ENCODE peak calls at places on chromosomes 2 and 18, in four cellular contexts. X, W, Z and E are unnamed samples.
A peak's percentile ranks its signal among the peaks of the same experiment; 100 is the strongest.

GRCh38 chr2:126899786-126900185 is 1.1 kb downstream of the TEX51 start:
- DNase-seq in X (no peak), Z (no peak), W (no peak), E (no peak)

GRCh38 chr2:7467782-7468447 is 550.7 kb downstream of the RNF144A start:
- DNase-seq in W (no peak), Z (no peak), X (no peak), E (no peak)

GRCh38 chr18:37302519-37302918 is 263.1 kb downstream of the CELF4 start:
- DNase-seq in Z (no peak), X (no peak), W (no peak), E (no peak)

GRCh38 chr2:184598313-184599053 is at the start of gene ZNF804A:
- DNase-seq in X (peak; percentile 38), W (peak; percentile 45), Z (no peak), E (peak; percentile 37)

GRCh38 chr2:223247136-223247535 is 195.1 kb downstream of the KCNE4 start:
- DNase-seq in X (no peak), W (peak; percentile 81), Z (no peak), E (peak; percentile 67)

GRCh38 chr2:30366199-30366691 is 80.8 kb upstream of the LCLAT1 start:
- DNase-seq in W (no peak), Z (no peak), X (no peak), E (peak; percentile 51)

GRCh38 chr2:55364189-55365055 is 55.2 kb downstream of the CCDC88A start:
- DNase-seq in W (peak; percentile 98), Z (no peak), X (peak; percentile 34), E (peak; percentile 98)

GRCh38 chr2:36357506-36358316 is 2.1 kb downstream of the CRIM1 start:
- DNase-seq in X (no peak), Z (peak; percentile 60), W (peak; percentile 91), E (peak; percentile 80)

GRCh38 chr2:186543561-186544131 is 46.2 kb upstream of the ITGAV start:
- DNase-seq in Z (no peak), W (peak; percentile 58), X (no peak), E (peak; percentile 95)

DNA sequence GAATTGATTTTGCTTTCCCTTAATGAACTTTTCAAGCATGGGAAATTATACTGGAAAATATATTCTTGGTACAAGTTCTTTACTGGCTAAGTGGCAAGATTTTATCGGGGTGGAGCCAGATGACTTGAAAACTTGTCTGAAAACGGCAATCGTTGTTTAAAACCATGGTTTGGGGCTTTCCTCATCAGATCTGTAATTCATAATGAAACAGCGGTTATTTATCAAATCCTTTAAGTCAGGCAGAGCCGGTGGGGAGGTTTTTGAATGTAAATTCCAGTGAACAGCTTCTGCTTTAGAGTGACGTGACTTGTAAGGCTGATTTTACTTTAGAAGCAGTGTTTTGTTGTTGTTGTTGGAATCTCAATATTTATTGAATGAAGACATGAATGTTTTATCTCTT is 2.6 kb downstream of the SEC11C start:
- DNase-seq in W (no peak), X (no peak), Z (no peak), E (no peak)
- H3K4me3 ChIP-seq in W (no peak overlapping the region), X (no peak overlapping the region), Z (no peak overlapping the region), E (no peak overlapping the region)

GRCh38 chr2:104620840-104621239 is 233.1 kb upstream of the POU3F3 start:
- DNase-seq in X (no peak), W (no peak), Z (no peak), E (no peak)
- TF ChIP-seq CTCF in X (no peak), W (no peak), Z (no peak), E (no peak)

GRCh38 chr2:144520718-144521487 is 984 bp upstream of the ZEB2 start:
- DNase-seq in X (no peak), W (peak; percentile 95), Z (no peak), E (peak; percentile 95)

GRCh38 chr2:144519934-144520717 is at the start of gene ZEB2:
- DNase-seq in Z (no peak), W (peak; percentile 90), X (no peak), E (peak; percentile 96)

GRCh38 chr2:144518744-144519596 is 949 bp downstream of the ZEB2 start:
- DNase-seq in Z (no peak), X (no peak), W (no peak), E (no peak)

GRCh38 chr2:144517825-144518699 is 1.9 kb downstream of the ZEB2 start:
- DNase-seq in X (no peak), Z (no peak), W (peak; percentile 63), E (no peak)

GRCh38 chr2:144519597-144519933 is 354 bp downstream of the ZEB2 start:
- DNase-seq in X (no peak), Z (no peak), W (no peak), E (no peak)
- H3K4me3 ChIP-seq in X (peak overlapping the region; percentile 60), Z (no peak overlapping the region), W (peak overlapping the region; percentile 88), E (peak overlapping the region; percentile 75)

GRCh38 chr18:7624697-7625096 is 57.6 kb downstream of the PTPRM start:
- DNase-seq in Z (no peak), W (no peak), X (no peak), E (no peak)

GRCh38 chr18:7623681-7624080 is 56.6 kb downstream of the PTPRM start:
- DNase-seq in X (no peak), W (no peak), Z (no peak), E (no peak)

GRCh38 chr18:7629416-7629815 is 62.3 kb downstream of the PTPRM start:
- DNase-seq in X (no peak), Z (no peak), W (no peak), E (no peak)

GRCh38 chr18:7626175-7626921 is 59.2 kb downstream of the PTPRM start:
- DNase-seq in W (no peak), X (no peak), Z (peak; percentile 19), E (no peak)

GRCh38 chr18:7626922-7627440 is 59.9 kb downstream of the PTPRM start:
- DNase-seq in Z (peak; percentile 71), W (peak; percentile 81), X (no peak), E (peak; percentile 75)
- TF ChIP-seq CTCF in Z (no peak), W (peak; percentile 50), X (no peak), E (peak; percentile 37)